ENCODE peak calls at places on chromosome 16, in seven cellular contexts. M is A673; S is T-cell; R is HCEC 1CT; C is tibial artery; N is effector memory CD4-positive, alpha-beta T cell; Z is naive thymus-derived CD8-positive, alpha-beta T cell. L is an unnamed sample.

GRCh38 chr16:87068751-87069150 is 248.4 kb downstream of the C16orf95 start:
- DNase-seq in Z (no peak), M (no peak), R (no peak), N (no peak), S (no peak), C (no peak), L (no peak)

GRCh38 chr16:78961464-78961863 is 639.1 kb downstream of the MAF start:
- DNase-seq in Z (no peak), N (no peak), S (no peak), C (no peak), R (no peak), M (no peak), L (no peak)

GRCh38 chr16:70656712-70657263 is 10.4 kb downstream of the IL34 start:
- DNase-seq in M (no peak), Z (no peak), C (no peak), S (no peak), N (no peak), R (no peak), L (no peak)

GRCh38 chr16:88936008-88936912 is 40.7 kb downstream of the CBFA2T3 start:
- DNase-seq in Z (no peak), S (no peak), M (no peak), R (no peak), C (no peak), N (no peak), L (no peak)

GRCh38 chr16:61295311-61295710 is 740.9 kb downstream of the CDH8 start:
- DNase-seq in R (no peak), S (no peak), M (no peak), N (no peak), C (no peak), Z (no peak), L (peak)

GRCh38 chr16:8026450-8026849 is 563.9 kb downstream of the TMEM114 start:
- DNase-seq in M (peak), C (no peak), N (no peak), R (no peak), Z (no peak), S (no peak), L (no peak)

GRCh38 chr16:23207485-23207884 is 24.9 kb downstream of the SCNN1G start:
- DNase-seq in N (no peak), M (no peak), Z (no peak), C (no peak), S (no peak), R (no peak), L (no peak)

GRCh38 chr16:4081577-4082021 is 34.6 kb downstream of the ADCY9 start:
- DNase-seq in M (no peak), N (no peak), C (no peak), Z (peak), R (no peak), S (peak), L (no peak)

GRCh38 chr16:4123617-4124300 is 7.5 kb upstream of the ADCY9 start:
- DNase-seq in R (peak), S (no peak), N (no peak), M (no peak), Z (no peak), C (no peak), L (peak)

GRCh38 chr16:4660454-4661007 is 32.8 kb upstream of the NUDT16L1 start:
- DNase-seq in M (peak), N (peak), S (peak), Z (peak), R (no peak), C (peak), L (no peak)

GRCh38 chr16:22098538-22099255 is 6.4 kb downstream of the VWA3A start:
- DNase-seq in M (peak), C (no peak), Z (peak), S (no peak), R (peak), N (no peak), L (peak)